ENCODE peak calls at places on chromosomes 16 and 17, in five cellular contexts. One of them, this sample, is unnamed.

GRCh38 chr17:44219126-44219635 is 294 bp downstream of the UBTF start:
- DNase-seq in astrocyte: no peak
- DNase-seq in NCI-H2081: no peak
- DNase-seq in AG08395: peak; percentile 73
- DNase-seq in H7: peak; percentile 93
- DNase-seq in this sample: no peak

GRCh38 chr17:34895388-34895787 is 65.9 kb downstream of the CCT6B start:
- DNase-seq in H7: peak; percentile 55
- DNase-seq in AG08395: no peak
- DNase-seq in astrocyte: no peak
- DNase-seq in NCI-H2081: no peak
- DNase-seq in this sample: no peak

GRCh38 chr16:3503513-3503912 is 2.7 kb downstream of the CLUAP1 start:
- DNase-seq in H7: no peak
- DNase-seq in NCI-H2081: no peak
- DNase-seq in astrocyte: no peak
- DNase-seq in AG08395: no peak
- DNase-seq in this sample: no peak

GRCh38 chr16:1773703-1774455 is 945 bp upstream of the MRPS34 start:
- DNase-seq in astrocyte: no peak
- DNase-seq in AG08395: peak; percentile 32
- DNase-seq in NCI-H2081: no peak
- DNase-seq in H7: no peak
- DNase-seq in this sample: no peak

GRCh38 chr17:48202945-48203344 is 95.4 kb downstream of the SNX11 start:
- DNase-seq in astrocyte: no peak
- DNase-seq in AG08395: no peak
- DNase-seq in H7: no peak
- DNase-seq in NCI-H2081: no peak
- DNase-seq in this sample: no peak

GRCh38 chr16:4395055-4395726 is 21.2 kb downstream of the CORO7 start:
- DNase-seq in H7: no peak
- DNase-seq in astrocyte: no peak
- DNase-seq in AG08395: no peak
- DNase-seq in NCI-H2081: no peak
- DNase-seq in this sample: no peak

GRCh38 chr17:80929449-80929848 is 62.2 kb upstream of the CHMP6 start:
- DNase-seq in NCI-H2081: no peak
- DNase-seq in AG08395: no peak
- DNase-seq in astrocyte: no peak
- DNase-seq in H7: no peak
- DNase-seq in this sample: peak; percentile 55

GRCh38 chr17:77774182-77774581 is 184.3 kb upstream of the TNRC6C start:
- DNase-seq in astrocyte: no peak
- DNase-seq in NCI-H2081: no peak
- DNase-seq in H7: no peak
- DNase-seq in AG08395: no peak
- DNase-seq in this sample: no peak

GRCh38 chr17:81388612-81389367 is 6.5 kb upstream of the BAHCC1 start:
- DNase-seq in H7: peak; percentile 82
- DNase-seq in NCI-H2081: no peak
- DNase-seq in astrocyte: no peak
- DNase-seq in AG08395: no peak
- DNase-seq in this sample: no peak

GRCh38 chr17:50908860-50909764 is 43.0 kb upstream of the TOB1 start:
- DNase-seq in NCI-H2081: peak; percentile 47
- DNase-seq in astrocyte: no peak
- DNase-seq in H7: peak; percentile 71
- DNase-seq in AG08395: no peak
- DNase-seq in this sample: no peak

GRCh38 chr17:72388765-72389473 is 268.1 kb downstream of the SOX9 start:
- DNase-seq in AG08395: no peak
- DNase-seq in NCI-H2081: no peak
- DNase-seq in H7: no peak
- DNase-seq in astrocyte: no peak
- DNase-seq in this sample: peak; percentile 28

GRCh38 chr16:50644730-50645129 is 36.4 kb downstream of the SNX20 start:
- DNase-seq in AG08395: peak; percentile 75
- DNase-seq in NCI-H2081: no peak
- DNase-seq in H7: peak; percentile 79
- DNase-seq in astrocyte: peak; percentile 12
- DNase-seq in this sample: no peak

GRCh38 chr17:79983456-79983855 is 52.2 kb downstream of the TBC1D16 start:
- DNase-seq in AG08395: no peak
- DNase-seq in astrocyte: peak; percentile 38
- DNase-seq in NCI-H2081: no peak
- DNase-seq in H7: peak; percentile 29
- DNase-seq in this sample: no peak